ENCODE peak calls at places on chromosomes 5 and 9, in ten cellular contexts. K, Y, S, Q, W, T, U, F, Z and O are unnamed samples. For H3K36me3 and H3K4me1, the result is how much of the 10 kb centered on the place peaks cover.

GRCh38 chr5:93891491-93892480 is 150.4 kb upstream of the POU5F2 start:
- DNase-seq in K (no peak), Y (no peak), S (no peak), Q (peak), W (no peak), T (no peak), U (no peak), F (no peak), Z (no peak), O (no peak)

GRCh38 chr5:169719360-169720314 is 82.6 kb downstream of the DOCK2 start:
- DNase-seq in K (no peak), Y (no peak), S (no peak), Q (no peak), W (no peak), T (no peak), U (no peak), F (no peak), Z (no peak), O (no peak)

GRCh38 chr9:16368425-16369087 is 501.9 kb downstream of the BNC2 start:
- DNase-seq in K (no peak), Y (no peak), S (peak), Q (no peak), W (no peak), T (peak), U (peak), F (no peak), Z (peak), O (no peak)

GRCh38 chr5:44001675-44002380 is 387.4 kb downstream of the FGF10 start:
- DNase-seq in K (no peak), Y (peak), S (no peak), Q (no peak), W (no peak), T (no peak), U (peak), F (no peak), Z (peak), O (no peak)

GRCh38 chr5:77360381-77360780 is 131.7 kb downstream of the WDR41 start:
- DNase-seq in K (no peak), Y (no peak), S (peak), Q (no peak), W (no peak), T (no peak), U (no peak), F (no peak), Z (peak), O (no peak)

GRCh38 chr5:19874811-19875210 is 113.2 kb downstream of the CDH18 start:
- DNase-seq in K (no peak), Y (no peak), S (no peak), Q (no peak), W (no peak), T (no peak), U (no peak), F (no peak), Z (no peak), O (no peak)

GRCh38 chr5:125199968-125200841 is 453.8 kb upstream of the ZNF608 start:
- DNase-seq in K (no peak), Y (no peak), S (peak), Q (peak), W (peak), T (peak), U (no peak), F (peak), Z (no peak), O (no peak)

GRCh38 chr5:105767265-105767664 is 1903.5 kb downstream of the EFNA5 start:
- DNase-seq in K (no peak), Y (peak), S (no peak), Q (no peak), W (no peak), T (no peak), U (peak), F (no peak), Z (no peak), O (no peak)

GRCh38 chr5:56640763-56641406 is 174.5 kb upstream of the MAP3K1 start:
- DNase-seq in K (no peak), Y (no peak), S (no peak), Q (no peak), W (no peak), T (no peak), U (no peak), F (no peak), Z (no peak), O (peak)

GRCh38 chr9:126440042-126440441 is 113.4 kb downstream of the MVB12B start:
- DNase-seq in K (no peak), Y (no peak), S (no peak), Q (no peak), W (no peak), T (no peak), U (no peak), F (no peak), Z (no peak), O (no peak)

GRCh38 chr5:148998174-148998797 is 64.6 kb downstream of the SH3TC2 start:
- DNase-seq in K (peak), Y (peak), S (peak), Q (peak), W (peak), T (peak), U (peak), F (peak), Z (peak), O (peak)

GRCh38 chr9:2288309-2288708 is 273.2 kb downstream of the SMARCA2 start:
- DNase-seq in K (no peak), Y (no peak), S (no peak), Q (no peak), W (peak), T (no peak), U (no peak), F (no peak), Z (no peak), O (no peak)

GRCh38 chr9:2284770-2285169 is 269.6 kb downstream of the SMARCA2 start:
- DNase-seq in K (no peak), Y (no peak), S (no peak), Q (no peak), W (no peak), T (no peak), U (no peak), F (no peak), Z (no peak), O (no peak)

GRCh38 chr9:2286825-2287455 is 271.8 kb downstream of the SMARCA2 start:
- DNase-seq in K (no peak), Y (peak), S (no peak), Q (no peak), W (no peak), T (no peak), U (no peak), F (no peak), Z (no peak), O (no peak)

GRCh38 chr9:2285411-2285810 is 270.3 kb downstream of the SMARCA2 start:
- DNase-seq in K (no peak), Y (no peak), S (no peak), Q (no peak), W (no peak), T (no peak), U (no peak), F (no peak), Z (no peak), O (no peak)

GRCh38 chr9:2286306-2286705 is 271.2 kb downstream of the SMARCA2 start:
- DNase-seq in K (no peak), Y (no peak), S (no peak), Q (no peak), W (no peak), T (no peak), U (no peak), F (no peak), Z (no peak), O (no peak)
- H3K36me3 ChIP-seq in K (under half), Y (under half), S (under half), Q (under half), W (under half), T (under half), U (under half), F (under half), Z (under half), O (under half)

GRCh38 chr5:62942384-62942783 is 363.8 kb downstream of the LRRC70 start:
- DNase-seq in K (no peak), Y (no peak), S (no peak), Q (no peak), W (no peak), T (no peak), U (peak), F (no peak), Z (no peak), O (no peak)
- H3K9ac ChIP-seq in K (no peak), Y (no peak), S (no peak), Q (no peak), W (no peak), T (no peak), U (no peak), F (no peak), Z (no peak), O (no peak)

DNA sequence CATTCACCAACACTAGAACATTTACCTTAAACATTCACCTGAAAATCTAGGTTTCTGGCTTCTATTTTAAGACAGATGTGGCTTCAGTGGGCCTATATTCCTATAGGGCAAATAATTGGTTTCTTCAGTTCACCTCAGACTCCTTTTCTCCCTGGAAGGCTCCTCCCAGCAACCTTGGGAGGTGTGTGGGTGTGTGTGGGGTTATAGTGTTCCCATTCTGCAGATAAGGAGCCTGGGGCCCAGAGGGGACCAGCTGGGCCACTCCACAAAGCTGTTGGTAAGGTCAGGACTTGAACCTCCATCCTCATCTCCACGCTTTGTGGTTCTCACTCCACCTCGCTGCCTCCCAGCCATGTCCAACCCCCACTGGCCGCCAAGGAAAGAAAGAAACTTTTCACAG is 78.3 kb downstream of the DAB2IP start:
- DNase-seq in K (no peak), Y (no peak), S (no peak), Q (no peak), W (no peak), T (no peak), U (no peak), F (no peak), Z (no peak), O (no peak)
- H3K4me1 ChIP-seq in K (under half), Y (under half), S (under half), Q (under half), W (under half), T (under half), U (under half), F (under half), Z (under half), O (under half)

GRCh38 chr9:131469369-131469768 is 33.3 kb upstream of the POMT1 start:
- DNase-seq in K (no peak), Y (no peak), S (peak), Q (no peak), W (no peak), T (no peak), U (peak), F (no peak), Z (no peak), O (no peak)

GRCh38 chr9:131473198-131473885 is 29.4 kb upstream of the POMT1 start:
- DNase-seq in K (no peak), Y (peak), S (no peak), Q (no peak), W (no peak), T (no peak), U (no peak), F (no peak), Z (no peak), O (no peak)

GRCh38 chr9:131468031-131468430 is 34.7 kb upstream of the POMT1 start:
- DNase-seq in K (no peak), Y (no peak), S (no peak), Q (no peak), W (no peak), T (no peak), U (no peak), F (no peak), Z (no peak), O (no peak)

GRCh38 chr9:131469951-131470350 is 32.8 kb upstream of the POMT1 start:
- DNase-seq in K (no peak), Y (no peak), S (no peak), Q (no peak), W (no peak), T (no peak), U (no peak), F (no peak), Z (no peak), O (no peak)

GRCh38 chr9:131470581-131470991 is 32.1 kb upstream of the POMT1 start:
- DNase-seq in K (no peak), Y (no peak), S (no peak), Q (no peak), W (no peak), T (no peak), U (no peak), F (no peak), Z (no peak), O (no peak)
- H3K36me3 ChIP-seq in K (half or more), Y (half or more), S (half or more), Q (under half), W (half or more), T (half or more), U (under half), F (half or more), Z (half or more), O (under half)

DNA sequence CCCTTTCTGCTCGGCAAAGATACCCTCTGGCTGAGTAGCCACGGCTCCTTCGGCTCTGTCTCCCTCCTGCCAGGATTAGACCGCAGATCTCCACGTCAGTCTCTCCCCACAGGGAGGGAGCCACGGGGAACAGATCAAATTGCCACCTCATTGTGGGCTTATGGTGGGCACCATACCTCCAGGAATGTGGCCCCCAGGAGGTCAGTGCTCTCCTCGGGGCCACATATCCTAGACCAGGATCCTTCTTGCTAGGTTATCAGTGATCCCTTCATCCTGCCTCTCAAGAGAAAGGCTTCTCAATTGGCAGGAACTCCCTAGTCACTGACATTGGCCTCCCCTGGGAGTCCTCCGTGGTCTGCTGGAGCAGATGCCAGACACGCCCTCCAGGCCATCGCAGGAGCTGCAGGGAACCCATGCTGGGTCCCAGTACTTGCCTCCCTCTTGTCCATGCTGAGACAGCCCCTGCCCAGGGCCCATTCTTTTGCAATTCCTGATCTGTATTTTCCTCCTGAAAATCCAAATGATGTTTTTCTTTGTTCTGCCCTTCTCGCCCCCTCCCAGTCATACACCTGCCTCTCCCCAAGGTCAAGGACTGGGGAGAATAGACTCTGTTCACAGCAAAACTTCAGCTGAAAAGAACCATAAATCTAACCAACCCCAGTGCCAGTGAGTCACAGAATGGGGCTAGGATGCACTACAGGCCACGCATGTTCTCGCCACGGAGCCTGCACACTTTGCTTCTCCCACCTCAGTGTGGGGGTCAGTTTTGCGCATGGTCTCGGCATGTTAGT is 31.6 kb upstream of the ENHO start:
- DNase-seq in K (no peak), Y (no peak), S (peak), Q (no peak), W (peak), T (no peak), U (no peak), F (no peak), Z (no peak), O (no peak)
- H3K9ac ChIP-seq in K (no peak), Y (no peak), S (no peak), Q (no peak), W (no peak), T (no peak), U (no peak), F (no peak), Z (no peak), O (no peak)

DNA sequence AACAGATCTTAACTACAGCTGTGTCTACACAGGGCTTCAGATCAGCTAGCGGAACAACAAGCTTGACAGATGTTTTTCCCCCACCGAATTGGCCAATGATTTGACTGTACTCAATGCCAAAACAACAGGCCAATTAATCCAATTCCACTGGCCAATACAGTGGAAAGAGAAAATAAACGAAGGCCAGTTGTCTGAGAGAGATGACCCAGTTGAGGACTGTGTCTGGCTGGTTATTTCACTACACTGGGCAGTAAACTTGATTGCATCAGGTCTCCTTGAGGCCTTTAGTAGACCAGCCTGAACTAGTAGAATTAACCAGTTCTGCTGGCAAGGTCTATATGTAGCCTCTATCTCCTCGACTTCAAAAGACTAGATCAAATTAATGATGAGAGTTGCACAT is 28.2 kb downstream of the SMIM23 start:
- DNase-seq in K (no peak), Y (no peak), S (no peak), Q (no peak), W (no peak), T (no peak), U (no peak), F (no peak), Z (no peak), O (no peak)
- H3K4me1 ChIP-seq in K (under half), Y (under half), S (under half), Q (under half), W (under half), T (under half), U (under half), F (under half), Z (under half), O (under half)